ENCODE peak calls at places on chromosomes 6 and 20, in five cellular contexts. E is stomach, B is spleen, M is tibial nerve, J is transverse colon. O is an unnamed sample.

GRCh38 chr20:6886065-6886729 is 118.7 kb downstream of the BMP2 start:
- DNase-seq in E (no peak), B (no peak), M (no peak), J (no peak), O (no peak)

GRCh38 chr6:108031968-108032367 is 42.6 kb downstream of the OSTM1 start:
- DNase-seq in E (no peak), B (no peak), M (no peak), J (no peak), O (no peak)

GRCh38 chr6:168915855-168916254 is 337.8 kb downstream of the THBS2 start:
- DNase-seq in E (no peak), B (no peak), M (no peak), J (no peak), O (no peak)

GRCh38 chr6:112163295-112164257 is 76.2 kb downstream of the FAM229B start:
- DNase-seq in E (peak; percentile 83), B (peak; percentile 90), M (peak; percentile 40), J (peak; percentile 72), O (peak; percentile 71)

GRCh38 chr6:4607026-4607704 is 169.0 kb upstream of the CDYL start:
- DNase-seq in E (no peak), B (no peak), M (no peak), J (peak; percentile 36), O (peak; percentile 93)

GRCh38 chr6:158143700-158144099 is 24.4 kb downstream of the SERAC1 start:
- DNase-seq in E (no peak), B (no peak), M (no peak), J (no peak), O (no peak)

GRCh38 chr20:46954490-46955038 is 59.9 kb downstream of the EYA2 start:
- DNase-seq in E (no peak), B (peak; percentile 5), M (no peak), J (no peak), O (no peak)

GRCh38 chr6:74931567-74931966 is 274.3 kb downstream of the COL12A1 start:
- DNase-seq in E (no peak), B (no peak), M (no peak), J (no peak), O (no peak)

GRCh38 chr6:95780037-95780436 is 202.7 kb downstream of the MANEA start:
- DNase-seq in E (no peak), B (no peak), M (no peak), J (no peak), O (no peak)

GRCh38 chr6:162854228-162854627 is 126.5 kb downstream of the PACRG start:
- DNase-seq in E (no peak), B (no peak), M (no peak), J (no peak), O (no peak)

GRCh38 chr6:125821825-125822281 is 31.1 kb downstream of the NCOA7 start:
- DNase-seq in E (no peak), B (no peak), M (no peak), J (peak; percentile 59), O (no peak)

GRCh38 chr6:130406935-130407532 is 41.2 kb downstream of the TMEM200A start:
- DNase-seq in E (no peak), B (no peak), M (no peak), J (no peak), O (no peak)

DNA sequence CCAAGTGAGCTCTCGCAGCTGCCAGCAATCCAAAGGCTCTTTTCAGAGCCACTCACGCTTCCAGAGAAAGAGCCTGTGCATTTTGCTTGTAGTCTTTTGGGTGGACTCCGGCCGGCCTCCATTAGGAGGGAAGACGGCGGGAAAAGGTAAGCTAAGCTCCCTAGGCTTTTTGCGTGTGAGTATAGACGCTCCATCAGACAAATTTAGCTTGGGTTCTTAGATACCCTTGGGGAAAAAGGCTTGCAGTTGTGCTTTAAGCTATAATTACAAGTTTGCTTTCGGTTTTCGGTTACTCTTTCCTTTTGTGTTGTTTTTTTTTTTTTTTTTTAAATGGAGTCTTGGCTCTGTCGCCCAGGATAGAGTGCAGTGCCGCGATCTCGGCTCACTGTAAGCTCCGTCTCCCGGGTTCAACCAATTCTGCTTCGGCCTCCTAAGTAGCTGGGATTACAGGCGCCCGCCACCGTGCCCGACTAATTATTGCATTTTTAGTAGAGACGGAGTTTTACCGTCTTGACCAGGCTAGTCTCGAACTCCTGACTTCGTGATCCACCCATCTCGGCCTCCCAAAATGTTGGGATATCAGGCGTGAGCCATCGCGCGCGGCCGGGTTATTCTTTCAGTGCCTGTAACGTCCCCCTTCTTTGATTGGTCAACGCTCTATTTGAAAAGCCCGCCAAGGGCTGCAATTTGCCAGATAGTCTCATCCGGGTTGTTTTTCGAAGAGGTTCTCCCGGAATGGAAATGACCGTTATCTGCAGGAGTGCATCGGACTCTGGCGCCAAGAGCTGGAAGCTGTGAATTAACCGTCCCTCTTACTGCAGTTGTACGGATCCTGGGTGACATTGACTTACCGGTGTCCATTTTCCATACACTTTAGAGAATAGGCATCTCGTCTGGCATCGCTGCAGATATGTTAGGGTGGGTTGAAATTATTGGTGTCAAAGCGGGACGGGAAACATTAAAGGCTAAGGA is 18.1 kb downstream of the OR2B2 start:
- DNase-seq in E (peak; percentile 81), B (peak; percentile 88), M (peak; percentile 76), J (peak; percentile 90), O (peak; percentile 84)
- TF ChIP-seq POLR2A in E (no peak), B (no peak), M (no peak), J (no peak), O (no peak)

GRCh38 chr6:103819509-103819908 is 1040.2 kb downstream of the HACE1 start:
- DNase-seq in E (no peak), B (no peak), M (no peak), J (no peak), O (no peak)

GRCh38 chr6:103820148-103820547 is 1039.6 kb downstream of the HACE1 start:
- DNase-seq in E (no peak), B (no peak), M (no peak), J (no peak), O (no peak)
- H3K4me1 ChIP-seq in E (no peaks in the 10 kb centered on the region), B (no peaks in the 10 kb centered on the region), M (no peaks in the 10 kb centered on the region), J (no peaks in the 10 kb centered on the region), O (no peaks in the 10 kb centered on the region)

GRCh38 chr6:142303191-142303564 is 1.4 kb downstream of the ADGRG6 start:
- DNase-seq in E (no peak), B (no peak), M (no peak), J (no peak), O (no peak)
- TF ChIP-seq POLR2A in E (no peak), B (no peak), M (no peak), J (no peak), O (no peak)

GRCh38 chr6:137216106-137216505 is 3.1 kb downstream of the IFNGR1 start:
- DNase-seq in E (no peak), B (no peak), M (no peak), J (no peak), O (no peak)
- H3K4me1 ChIP-seq in E (peaks cover 85% of the 10 kb centered on the region), B (peaks cover 89% of the 10 kb centered on the region), M (peaks cover 85% of the 10 kb centered on the region), J (peaks cover 86% of the 10 kb centered on the region), O (peaks cover 80% of the 10 kb centered on the region)

GRCh38 chr6:53241936-53242335 is 93.3 kb upstream of the GCM1 start:
- DNase-seq in E (no peak), B (peak; percentile 79), M (no peak), J (no peak), O (no peak)
- TF ChIP-seq POLR2A in E (no peak), B (no peak), M (no peak), J (no peak), O (no peak)

GRCh38 chr20:50286174-50286511 is 95.5 kb downstream of the CEBPB start:
- DNase-seq in E (no peak), B (no peak), M (no peak), J (no peak), O (no peak)

GRCh38 chr20:50289581-50289980 is 99.0 kb downstream of the CEBPB start:
- DNase-seq in E (no peak), B (no peak), M (no peak), J (no peak), O (no peak)

GRCh38 chr20:50287512-50287911 is 96.9 kb downstream of the CEBPB start:
- DNase-seq in E (no peak), B (no peak), M (no peak), J (no peak), O (no peak)

GRCh38 chr20:50286609-50287008 is 96.0 kb downstream of the CEBPB start:
- DNase-seq in E (no peak), B (no peak), M (peak; percentile 59), J (peak; percentile 43), O (peak; percentile 93)

GRCh38 chr20:50288128-50288623 is 97.5 kb downstream of the CEBPB start:
- DNase-seq in E (no peak), B (no peak), M (no peak), J (no peak), O (no peak)
- H3K4me1 ChIP-seq in E (peaks cover 63% of the 10 kb centered on the region), B (peaks cover 59% of the 10 kb centered on the region), M (peaks cover 69% of the 10 kb centered on the region), J (peaks cover 53% of the 10 kb centered on the region), O (peaks cover 67% of the 10 kb centered on the region)

DNA sequence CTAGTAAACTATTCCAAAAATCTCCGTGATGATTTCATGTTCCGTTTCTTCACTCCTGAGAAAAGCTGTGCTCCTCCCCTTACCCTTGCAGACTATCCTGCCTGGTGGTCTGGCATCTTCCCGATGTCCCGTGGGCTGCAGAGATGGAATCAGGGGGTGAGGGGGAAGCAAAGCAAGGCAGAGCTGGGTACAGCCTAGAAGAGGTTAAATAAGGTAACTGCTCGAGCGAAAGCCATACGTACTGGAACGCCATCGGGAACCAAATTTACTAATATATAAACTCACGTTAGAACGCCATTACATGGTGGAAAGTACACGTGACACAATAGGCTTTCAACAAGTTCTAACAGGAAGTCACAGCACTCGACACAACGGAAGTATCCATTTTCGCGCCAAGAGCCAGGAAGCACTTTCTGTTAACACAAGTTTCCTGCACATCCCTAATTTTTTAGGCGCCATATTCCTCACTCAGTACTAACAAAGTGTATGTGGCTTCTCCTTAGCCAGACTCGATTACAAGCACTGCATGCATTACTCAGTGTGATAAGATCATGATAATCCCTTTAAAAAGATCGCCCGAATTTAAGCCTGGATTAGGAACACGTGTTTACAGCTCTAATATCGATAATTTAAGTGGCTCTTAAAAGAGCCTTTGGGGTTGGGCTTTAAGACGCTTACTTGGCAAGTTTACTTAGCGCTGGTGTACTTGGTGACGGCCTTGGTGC is 101.6 kb upstream of the PRSS16 start:
- DNase-seq in E (peak; percentile 73), B (peak; percentile 87), M (peak; percentile 46), J (peak; percentile 80), O (peak; percentile 80)
- TF ChIP-seq POLR2A in E (no peak), B (no peak), M (peak; percentile 13), J (peak; percentile 17), O (no peak)

GRCh38 chr20:37378785-37379598 is 33.1 kb downstream of the SRC start:
- DNase-seq in E (peak; percentile 51), B (peak; percentile 79), M (no peak), J (no peak), O (no peak)
- H3K4me1 ChIP-seq in E (peaks cover 67% of the 10 kb centered on the region), B (peaks cover 71% of the 10 kb centered on the region), M (peaks cover 8% of the 10 kb centered on the region), J (peaks cover 36% of the 10 kb centered on the region), O (no peaks in the 10 kb centered on the region)

DNA sequence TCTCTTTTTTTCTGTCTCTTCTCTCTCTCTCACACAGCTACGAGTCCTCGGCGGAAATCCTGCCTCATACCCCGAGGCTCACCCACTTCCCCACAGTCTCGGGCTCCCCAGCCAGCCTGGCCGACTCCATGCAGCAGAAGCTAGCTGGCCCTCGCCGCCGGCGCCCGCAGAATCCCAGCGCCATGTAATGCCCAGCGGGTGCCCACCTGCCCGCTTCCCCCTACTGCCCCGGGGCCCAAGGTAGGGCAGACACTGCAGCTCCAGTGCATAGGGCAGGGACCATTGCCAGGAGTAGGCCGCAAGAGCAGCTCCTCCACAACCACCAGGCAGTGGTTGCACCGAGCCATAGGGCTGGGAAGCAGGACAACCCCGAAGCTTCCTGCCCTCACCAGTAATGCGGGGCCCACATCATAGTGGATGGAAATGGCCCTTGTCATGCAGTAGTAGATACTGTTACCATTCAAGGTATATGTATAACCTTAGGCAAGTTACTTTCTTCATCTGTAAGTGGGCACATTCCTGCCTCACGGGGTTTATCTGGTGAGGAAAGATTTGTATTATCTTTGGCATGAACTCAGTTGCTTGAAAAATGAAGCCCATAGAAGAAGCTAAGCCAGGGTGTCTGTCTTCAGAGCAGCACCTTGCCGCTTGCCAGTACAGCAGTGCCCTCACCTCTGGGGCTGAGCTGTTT is 36.9 kb upstream of the ID1 start:
- DNase-seq in E (no peak), B (peak; percentile 80), M (no peak), J (no peak), O (no peak)
- TF ChIP-seq POLR2A in E (no peak), B (no peak), M (no peak), J (no peak), O (no peak)